ENCODE peak calls at places on chromosomes 4 and X, in five cellular contexts. One of them, this sample, is unnamed.

GRCh38 chrX:13412208-13412600 is 92.4 kb upstream of the ATXN3L start:
- DNase-seq in GM23248: no peak
- DNase-seq in SJCRH30: no peak
- DNase-seq in heart left ventricle: no peak
- DNase-seq in CD8-positive, alpha-beta T cell: no peak
- DNase-seq in this sample: no peak

GRCh38 chr4:20391224-20391623 is 139.5 kb downstream of the SLIT2 start:
- DNase-seq in SJCRH30: no peak
- DNase-seq in CD8-positive, alpha-beta T cell: no peak
- DNase-seq in GM23248: peak; percentile 53
- DNase-seq in heart left ventricle: no peak
- DNase-seq in this sample: no peak

GRCh38 chr4:142697928-142698327 is 148.2 kb downstream of the INPP4B start:
- DNase-seq in GM23248: no peak
- DNase-seq in CD8-positive, alpha-beta T cell: no peak
- DNase-seq in SJCRH30: no peak
- DNase-seq in heart left ventricle: no peak
- DNase-seq in this sample: no peak

GRCh38 chr4:139913995-139914394 is 240.0 kb downstream of the MAML3 start:
- DNase-seq in SJCRH30: no peak
- DNase-seq in heart left ventricle: no peak
- DNase-seq in GM23248: peak; percentile 69
- DNase-seq in CD8-positive, alpha-beta T cell: no peak
- DNase-seq in this sample: no peak

GRCh38 chr4:10371869-10372471 is 85.3 kb downstream of the ZNF518B start:
- DNase-seq in CD8-positive, alpha-beta T cell: no peak
- DNase-seq in SJCRH30: peak; percentile 70
- DNase-seq in heart left ventricle: no peak
- DNase-seq in GM23248: peak; percentile 39
- DNase-seq in this sample: no peak

GRCh38 chr4:13413719-13414437 is 70.3 kb downstream of the RAB28 start:
- DNase-seq in heart left ventricle: no peak
- DNase-seq in GM23248: peak; percentile 4
- DNase-seq in SJCRH30: no peak
- DNase-seq in CD8-positive, alpha-beta T cell: no peak
- DNase-seq in this sample: no peak

GRCh38 chr4:182478475-182478874 is 235.3 kb downstream of the TENM3 start:
- DNase-seq in heart left ventricle: no peak
- DNase-seq in CD8-positive, alpha-beta T cell: no peak
- DNase-seq in SJCRH30: no peak
- DNase-seq in GM23248: peak; percentile 70
- DNase-seq in this sample: no peak

GRCh38 chrX:141176586-141177451 is at the start of gene LDOC1:
- DNase-seq in GM23248: peak; percentile 70
- DNase-seq in SJCRH30: peak; percentile 82
- DNase-seq in heart left ventricle: peak; percentile 62
- DNase-seq in CD8-positive, alpha-beta T cell: peak; percentile 69
- DNase-seq in this sample: peak; percentile 91

GRCh38 chr4:98517444-98518021 is 140.9 kb downstream of the TSPAN5 start:
- DNase-seq in heart left ventricle: no peak
- DNase-seq in SJCRH30: no peak
- DNase-seq in CD8-positive, alpha-beta T cell: no peak
- DNase-seq in GM23248: no peak
- DNase-seq in this sample: no peak

GRCh38 chr4:169619518-169619957 is 840 bp upstream of the CLCN3 start:
- DNase-seq in CD8-positive, alpha-beta T cell: peak; percentile 54
- DNase-seq in heart left ventricle: peak; percentile 39
- DNase-seq in GM23248: peak; percentile 77
- DNase-seq in SJCRH30: peak; percentile 12
- DNase-seq in this sample: no peak

GRCh38 chr4:184805462-184806245 is 20.1 kb downstream of the ACSL1 start:
- DNase-seq in SJCRH30: no peak
- DNase-seq in GM23248: no peak
- DNase-seq in heart left ventricle: peak; percentile 94
- DNase-seq in CD8-positive, alpha-beta T cell: no peak
- DNase-seq in this sample: peak; percentile 89

GRCh38 chrX:19824603-19825002 is 62.8 kb downstream of the SH3KBP1 start:
- DNase-seq in SJCRH30: no peak
- DNase-seq in CD8-positive, alpha-beta T cell: peak; percentile 44
- DNase-seq in heart left ventricle: no peak
- DNase-seq in GM23248: peak; percentile 73
- DNase-seq in this sample: no peak

GRCh38 chrX:20263474-20263873 is 3.2 kb downstream of the RPS6KA3 start:
- DNase-seq in heart left ventricle: no peak
- DNase-seq in GM23248: peak; percentile 43
- DNase-seq in SJCRH30: no peak
- DNase-seq in CD8-positive, alpha-beta T cell: no peak
- DNase-seq in this sample: no peak

GRCh38 chrX:103378990-103379389 is 2.7 kb downstream of the BEX3 start:
- DNase-seq in GM23248: no peak
- DNase-seq in heart left ventricle: no peak
- DNase-seq in CD8-positive, alpha-beta T cell: no peak
- DNase-seq in SJCRH30: no peak
- DNase-seq in this sample: no peak

GRCh38 chr4:8468746-8469535 is 28.4 kb downstream of the TRMT44 start:
- DNase-seq in CD8-positive, alpha-beta T cell: peak; percentile 41
- DNase-seq in SJCRH30: peak; percentile 78
- DNase-seq in heart left ventricle: peak; percentile 62
- DNase-seq in GM23248: peak; percentile 79
- DNase-seq in this sample: peak; percentile 87

DNA sequence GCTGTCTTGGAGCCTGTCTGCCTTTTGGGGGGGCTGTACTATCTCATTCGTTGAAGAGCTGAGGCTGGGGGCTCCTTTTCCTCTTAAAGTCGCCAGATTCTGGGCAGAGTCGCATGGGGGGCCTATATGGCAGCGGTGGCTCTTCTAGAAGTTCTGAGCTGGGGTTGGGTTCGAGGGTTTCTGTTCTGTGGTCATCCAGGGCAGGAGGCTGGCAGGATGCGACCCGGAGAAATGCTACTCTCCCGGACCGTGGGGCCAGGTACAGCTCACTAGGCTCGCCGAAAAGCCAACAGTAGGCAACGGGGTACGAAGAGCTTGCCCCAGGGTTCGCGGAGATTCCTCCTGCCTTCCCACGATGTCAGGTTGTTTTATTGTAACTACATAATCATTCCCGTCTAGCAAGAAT is 1.9 kb upstream of the CITED1 start:
- DNase-seq in GM23248: peak; percentile 5
- DNase-seq in heart left ventricle: no peak
- DNase-seq in SJCRH30: peak; percentile 20
- DNase-seq in CD8-positive, alpha-beta T cell: no peak
- DNase-seq in this sample: no peak
- H3K4me3 ChIP-seq in GM23248: no peak overlapping the region
- H3K4me3 ChIP-seq in heart left ventricle: peak overlapping the region; percentile 60
- H3K4me3 ChIP-seq in SJCRH30: peak overlapping the region; percentile 80
- H3K4me3 ChIP-seq in CD8-positive, alpha-beta T cell: no peak overlapping the region
- H3K4me3 ChIP-seq in this sample: peak overlapping the region; percentile 34

DNA sequence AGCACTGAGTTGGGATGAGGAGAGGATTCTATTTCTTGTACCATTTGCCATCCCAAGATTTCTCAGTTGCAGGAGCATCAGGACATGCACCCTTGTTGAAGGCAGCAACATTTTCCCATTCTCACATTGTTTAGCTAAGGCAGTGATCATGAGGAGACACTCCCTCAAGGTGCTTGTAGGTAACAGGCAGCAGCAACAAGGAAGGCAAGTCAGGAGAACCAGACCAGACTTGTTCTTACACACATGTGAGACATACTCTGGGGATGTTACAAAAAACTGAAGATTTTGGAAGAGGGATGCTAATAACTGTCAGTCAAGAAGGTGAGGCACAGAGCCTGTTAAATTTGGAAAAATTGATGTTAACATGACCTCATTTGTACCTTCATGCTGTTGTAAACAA is 15.5 kb upstream of the HPGDS start:
- DNase-seq in GM23248: no peak
- DNase-seq in SJCRH30: no peak
- DNase-seq in CD8-positive, alpha-beta T cell: no peak
- DNase-seq in heart left ventricle: no peak
- DNase-seq in this sample: no peak
- H3K27ac ChIP-seq in GM23248: no peak overlapping the region
- H3K27ac ChIP-seq in SJCRH30: no peak overlapping the region
- H3K27ac ChIP-seq in CD8-positive, alpha-beta T cell: no peak overlapping the region
- H3K27ac ChIP-seq in heart left ventricle: no peak overlapping the region
- H3K27ac ChIP-seq in this sample: no peak overlapping the region

DNA sequence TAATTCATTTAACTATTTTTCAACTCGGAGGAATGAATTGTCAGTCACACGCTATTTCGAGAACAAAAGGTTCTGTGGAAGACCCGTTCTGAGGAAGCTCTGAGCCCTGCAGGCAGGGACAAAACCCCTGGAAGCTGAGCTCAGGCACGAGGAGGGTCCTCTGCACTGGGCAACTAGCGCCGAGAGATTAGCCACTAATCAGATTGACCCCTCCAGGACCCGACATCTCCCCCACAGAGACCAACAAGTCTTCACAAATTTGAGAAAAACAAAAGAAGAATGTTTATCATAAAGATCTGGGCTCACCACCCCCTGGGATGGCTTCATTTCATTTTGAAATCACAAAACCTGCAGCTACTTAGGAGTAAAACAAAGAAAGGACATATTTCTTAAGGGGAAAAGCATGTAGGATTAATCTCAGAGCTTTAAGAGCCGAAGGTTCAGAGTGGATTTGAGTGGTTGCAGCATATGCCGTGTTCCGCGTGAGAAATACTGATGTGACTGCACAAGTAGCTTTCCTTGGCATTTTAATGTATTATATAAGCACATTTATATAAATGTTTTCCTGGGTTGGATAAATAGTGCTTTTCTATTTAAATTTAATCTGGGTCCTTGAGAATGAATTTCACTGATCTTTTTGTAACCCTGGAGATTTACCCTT is 41.8 kb downstream of the ADRA2C start:
- DNase-seq in CD8-positive, alpha-beta T cell: no peak
- DNase-seq in SJCRH30: no peak
- DNase-seq in heart left ventricle: no peak
- DNase-seq in GM23248: no peak
- DNase-seq in this sample: peak; percentile 7
- H3K4me3 ChIP-seq in CD8-positive, alpha-beta T cell: no peak overlapping the region
- H3K4me3 ChIP-seq in SJCRH30: no peak overlapping the region
- H3K4me3 ChIP-seq in heart left ventricle: no peak overlapping the region
- H3K4me3 ChIP-seq in GM23248: no peak overlapping the region
- H3K4me3 ChIP-seq in this sample: no peak overlapping the region

DNA sequence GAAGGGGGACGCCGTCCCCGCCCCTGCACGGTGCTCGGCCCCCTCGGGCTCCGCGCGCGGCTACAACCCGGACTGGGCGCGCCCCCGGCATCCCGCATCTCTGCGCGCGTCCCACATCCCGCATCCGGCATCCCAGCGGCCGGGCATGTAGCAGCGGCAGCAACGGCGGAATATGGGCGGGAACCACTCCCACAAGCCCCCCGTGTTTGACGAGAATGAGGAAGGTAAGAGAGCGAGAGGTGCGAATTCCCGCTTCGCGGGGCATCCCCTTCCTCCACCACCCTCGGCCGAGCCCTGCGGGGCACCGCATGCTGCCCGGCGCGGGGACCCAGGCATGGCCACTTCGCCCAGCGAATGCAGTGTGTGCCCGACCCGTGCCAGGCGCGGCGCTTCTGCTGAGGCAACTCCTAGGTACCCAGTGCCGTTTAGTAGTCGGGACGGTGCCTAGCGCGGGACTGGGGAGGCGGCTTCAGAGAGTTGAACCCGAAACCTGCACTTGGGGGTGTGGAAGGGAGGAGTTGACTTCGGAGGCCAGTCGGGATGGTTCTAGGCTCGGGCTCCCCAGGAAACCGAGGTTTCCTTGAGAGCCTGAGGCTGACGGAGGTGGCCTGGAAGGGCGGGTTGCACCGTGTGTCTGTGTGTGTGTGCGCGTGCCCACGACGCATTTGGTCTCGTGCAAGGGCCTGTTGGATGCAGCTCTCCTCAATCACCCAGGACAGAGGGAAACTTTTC is 578 bp downstream of the STK32B start:
- DNase-seq in GM23248: peak; percentile 53
- DNase-seq in CD8-positive, alpha-beta T cell: no peak
- DNase-seq in heart left ventricle: no peak
- DNase-seq in SJCRH30: no peak
- DNase-seq in this sample: peak; percentile 82
- H3K27ac ChIP-seq in GM23248: no peak overlapping the region
- H3K27ac ChIP-seq in CD8-positive, alpha-beta T cell: no peak overlapping the region
- H3K27ac ChIP-seq in heart left ventricle: no peak overlapping the region
- H3K27ac ChIP-seq in SJCRH30: no peak overlapping the region
- H3K27ac ChIP-seq in this sample: peak overlapping the region; percentile 27

DNA sequence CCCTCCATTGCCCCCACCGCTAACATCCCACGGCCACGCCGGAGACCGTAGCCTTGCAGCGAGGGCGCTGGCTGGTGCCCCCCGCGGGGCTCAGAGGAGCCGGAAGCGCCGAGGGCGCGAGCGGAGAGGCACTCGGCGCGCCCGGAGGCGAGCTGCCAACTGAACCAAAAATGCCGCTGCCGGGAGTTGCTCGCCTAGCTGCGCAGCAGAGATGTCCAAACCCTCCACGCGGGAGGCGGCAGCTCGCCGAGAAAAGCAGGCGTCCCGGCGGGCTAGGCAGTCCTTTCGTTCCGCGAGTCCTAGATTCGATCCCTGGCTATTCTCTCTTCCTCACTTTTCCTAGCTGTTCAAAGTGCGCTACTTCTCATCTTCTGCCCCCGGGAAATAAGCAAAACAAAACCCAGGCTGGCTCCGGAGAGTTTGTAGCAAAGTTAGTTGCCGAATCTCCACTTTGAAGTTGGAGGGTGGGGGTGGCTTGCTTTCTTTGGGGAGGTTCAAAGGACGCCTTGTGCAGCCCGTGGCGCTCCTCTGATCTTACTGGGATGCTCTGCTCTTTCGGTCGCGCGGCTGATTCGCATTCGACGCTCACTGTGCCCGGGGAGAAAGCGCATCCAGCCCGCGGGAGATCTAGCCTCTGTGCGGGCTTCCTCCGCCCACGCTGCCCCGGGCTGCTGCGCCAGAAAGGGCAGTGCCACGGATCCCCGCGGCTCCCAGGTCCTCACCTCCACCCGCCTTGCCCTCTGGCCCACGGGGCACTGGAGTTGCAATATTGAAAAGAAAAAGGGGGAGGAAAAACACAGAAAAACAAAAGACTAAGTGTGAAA is 677 bp downstream of the NKX6-1 start:
- DNase-seq in GM23248: peak; percentile 67
- DNase-seq in CD8-positive, alpha-beta T cell: no peak
- DNase-seq in SJCRH30: peak; percentile 61
- DNase-seq in heart left ventricle: no peak
- DNase-seq in this sample: peak; percentile 80
- H3K4me3 ChIP-seq in GM23248: peak overlapping the region; percentile 59
- H3K4me3 ChIP-seq in CD8-positive, alpha-beta T cell: peak overlapping the region; percentile 50
- H3K4me3 ChIP-seq in SJCRH30: peak overlapping the region; percentile 78
- H3K4me3 ChIP-seq in heart left ventricle: peak overlapping the region; percentile 38
- H3K4me3 ChIP-seq in this sample: peak overlapping the region; percentile 33

GRCh38 chrX:5650904-5651303 is 577.8 kb downstream of the NLGN4X start:
- DNase-seq in GM23248: no peak
- DNase-seq in heart left ventricle: no peak
- DNase-seq in SJCRH30: no peak
- DNase-seq in CD8-positive, alpha-beta T cell: no peak
- DNase-seq in this sample: no peak
- H3K27ac ChIP-seq in GM23248: no peak overlapping the region
- H3K27ac ChIP-seq in heart left ventricle: no peak overlapping the region
- H3K27ac ChIP-seq in SJCRH30: no peak overlapping the region
- H3K27ac ChIP-seq in CD8-positive, alpha-beta T cell: no peak overlapping the region
- H3K27ac ChIP-seq in this sample: no peak overlapping the region

DNA sequence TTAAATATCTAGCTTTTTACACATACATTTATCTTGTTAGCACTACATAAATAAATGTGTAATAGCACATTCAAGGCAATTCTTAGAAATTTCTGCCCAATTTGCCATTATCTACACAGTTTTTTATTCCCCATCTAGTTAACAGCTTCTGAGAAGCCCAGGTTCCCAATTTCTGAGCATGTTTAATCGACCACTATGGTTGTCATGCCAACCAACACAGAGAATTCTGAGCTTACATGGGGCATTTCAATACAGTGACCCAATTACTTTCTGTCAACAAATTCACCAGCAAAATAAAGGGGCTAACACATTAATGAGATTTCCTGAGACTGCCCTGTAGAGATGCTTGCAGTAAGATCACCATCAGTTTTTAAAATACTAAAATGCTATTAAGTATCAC is 22.0 kb downstream of the GPM6A start:
- DNase-seq in GM23248: no peak
- DNase-seq in heart left ventricle: no peak
- DNase-seq in CD8-positive, alpha-beta T cell: no peak
- DNase-seq in SJCRH30: no peak
- DNase-seq in this sample: no peak
- H3K4me3 ChIP-seq in GM23248: no peak overlapping the region
- H3K4me3 ChIP-seq in heart left ventricle: no peak overlapping the region
- H3K4me3 ChIP-seq in CD8-positive, alpha-beta T cell: no peak overlapping the region
- H3K4me3 ChIP-seq in SJCRH30: no peak overlapping the region
- H3K4me3 ChIP-seq in this sample: no peak overlapping the region

This sample was measured in kidney.